ENCODE peak calls at places on chromosome 12, in ten cellular contexts. V, O, U, A, I, X, G, P, C and J are unnamed samples.

GRCh38 chr12:114245555-114245954 is 160.4 kb downstream of the TBX5 start:
- DNase-seq in G (no peak), I (no peak), A (peak), U (no peak), P (no peak), V (no peak), C (no peak), O (no peak), X (no peak), J (no peak)

GRCh38 chr12:47079365-47079893 is at the start of gene PCED1B:
- DNase-seq in C (peak), O (peak), A (peak), X (peak), V (peak), G (peak), U (peak), I (peak), P (peak), J (peak)

GRCh38 chr12:78530065-78530765 is 334.4 kb upstream of the SYT1 start:
- DNase-seq in X (no peak), A (peak), V (no peak), G (no peak), P (no peak), O (no peak), U (no peak), I (no peak), C (peak), J (no peak)

GRCh38 chr12:12432373-12432772 is 75.5 kb downstream of the BORCS5 start:
- DNase-seq in V (no peak), A (peak), P (no peak), C (peak), G (no peak), I (no peak), O (no peak), U (no peak), X (no peak), J (no peak)

GRCh38 chr12:106861984-106862894 is 87.8 kb downstream of the RIC8B start:
- DNase-seq in X (no peak), U (no peak), A (peak), G (no peak), V (no peak), I (no peak), C (peak), P (no peak), O (no peak), J (no peak)

GRCh38 chr12:130438243-130438620 is 100.5 kb downstream of the PIWIL1 start:
- DNase-seq in X (no peak), A (no peak), I (no peak), U (no peak), V (no peak), P (no peak), G (no peak), C (no peak), O (peak), J (no peak)

GRCh38 chr12:109706747-109707469 is 6.7 kb upstream of the FAM222A start:
- DNase-seq in O (no peak), V (no peak), U (no peak), G (peak), A (no peak), P (no peak), X (no peak), I (no peak), C (no peak), J (no peak)

GRCh38 chr12:14774074-14774943 is 29.0 kb downstream of the WBP11 start:
- DNase-seq in U (peak), I (peak), V (peak), G (peak), P (peak), X (peak), A (peak), O (peak), C (peak), J (peak)

GRCh38 chr12:85179680-85180300 is 100.2 kb upstream of the ALX1 start:
- DNase-seq in G (no peak), I (no peak), U (no peak), A (peak), C (peak), P (no peak), V (no peak), X (no peak), O (no peak), J (no peak)

GRCh38 chr12:122366685-122367475 is 55.6 kb downstream of the CLIP1 start:
- DNase-seq in O (no peak), I (no peak), V (no peak), A (peak), P (no peak), G (no peak), U (peak), C (peak), X (peak), J (peak)

GRCh38 chr12:55955800-55956508 is 9.9 kb downstream of the PMEL start:
- DNase-seq in X (no peak), A (peak), U (no peak), I (no peak), O (no peak), C (peak), G (peak), V (no peak), P (no peak), J (peak)

GRCh38 chr12:75814856-75815754 is 216.5 kb downstream of the PHLDA1 start:
- DNase-seq in V (peak), P (no peak), O (no peak), X (no peak), A (peak), G (no peak), C (peak), I (no peak), U (no peak), J (no peak)

GRCh38 chr12:48826209-48826855 is 8.0 kb downstream of the CACNB3 start:
- DNase-seq in A (no peak), C (no peak), G (no peak), V (no peak), U (no peak), X (no peak), P (no peak), I (no peak), O (no peak), J (no peak)

GRCh38 chr12:52044284-52044983 is 6.8 kb upstream of the NR4A1 start:
- DNase-seq in V (no peak), I (no peak), G (no peak), P (no peak), U (peak), C (no peak), O (peak), X (peak), A (peak), J (no peak)

GRCh38 chr12:2161478-2161877 is 108.7 kb downstream of the CACNA1C start:
- DNase-seq in A (no peak), I (no peak), U (no peak), C (no peak), P (no peak), O (peak), X (peak), G (peak), V (no peak), J (no peak)

GRCh38 chr12:56670836-56671235 is 17.2 kb downstream of the PTGES3 start:
- DNase-seq in P (no peak), V (no peak), C (no peak), U (no peak), A (no peak), O (peak), G (no peak), I (no peak), X (no peak), J (no peak)

GRCh38 chr12:26309646-26310045 is 114.3 kb downstream of the SSPN start:
- DNase-seq in A (no peak), X (no peak), U (no peak), C (no peak), I (no peak), V (no peak), G (no peak), P (no peak), O (no peak), J (no peak)

GRCh38 chr12:47534695-47535094 is 171.1 kb downstream of the RPAP3 start:
- DNase-seq in G (no peak), V (no peak), X (no peak), P (no peak), A (peak), I (no peak), O (no peak), U (no peak), C (no peak), J (no peak)

GRCh38 chr12:115233891-115234543 is 550.0 kb upstream of the TBX3 start:
- DNase-seq in C (no peak), O (no peak), I (no peak), A (peak), U (no peak), X (no peak), G (no peak), P (no peak), V (no peak), J (no peak)

GRCh38 chr12:115660211-115660805 is 617.2 kb downstream of the MED13L start:
- DNase-seq in A (peak), G (peak), O (no peak), I (no peak), U (no peak), C (no peak), V (no peak), X (no peak), P (no peak), J (no peak)

GRCh38 chr12:28313631-28314030 is 123.4 kb downstream of the CCDC91 start:
- DNase-seq in P (no peak), O (no peak), G (no peak), X (no peak), V (no peak), U (no peak), C (no peak), A (peak), I (no peak), J (no peak)

GRCh38 chr12:561908-562593 is 101.2 kb downstream of the NINJ2 start:
- DNase-seq in O (peak), C (no peak), I (no peak), A (no peak), P (peak), X (no peak), V (no peak), U (peak), G (no peak), J (no peak)

GRCh38 chr12:57435288-57435687 is 704 bp downstream of the INHBC start:
- DNase-seq in I (no peak), X (no peak), A (no peak), C (no peak), V (no peak), G (no peak), U (no peak), O (no peak), P (no peak), J (no peak)

GRCh38 chr12:5442251-5443006 is 10.5 kb downstream of the NTF3 start:
- DNase-seq in I (no peak), X (no peak), O (no peak), U (no peak), P (no peak), A (peak), V (no peak), C (peak), G (no peak), J (no peak)

DNA sequence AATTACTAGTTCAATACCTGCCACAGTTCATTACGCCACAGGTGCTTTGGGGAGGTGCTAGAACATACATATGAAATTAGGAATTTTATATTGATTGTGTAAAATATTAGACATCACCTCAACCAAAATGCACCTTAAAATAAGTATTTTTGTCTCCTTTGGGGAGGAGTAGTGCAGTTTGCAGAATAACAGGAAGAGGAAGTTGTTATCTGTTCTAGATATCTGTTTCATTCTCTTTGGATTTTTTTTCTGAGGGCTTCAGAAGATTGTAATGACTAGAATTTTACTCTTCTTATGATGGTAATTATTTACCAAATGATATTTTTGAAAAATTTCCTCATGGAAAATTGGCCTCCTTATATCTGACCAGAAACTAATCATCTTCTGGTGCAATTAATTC is 9.9 kb upstream of the GYS2 start:
- DNase-seq in C (no peak), O (no peak), A (no peak), V (no peak), U (no peak), X (no peak), P (no peak), I (no peak), G (no peak), J (no peak)
- TF ChIP-seq CTCF in C (no peak), O (no peak), A (no peak), V (no peak), U (no peak), X (no peak), P (no peak), I (no peak), G (no peak), J (no peak)

GRCh38 chr12:125552223-125552747 is 487.1 kb downstream of the AACS start:
- DNase-seq in O (no peak), U (no peak), G (no peak), V (no peak), I (no peak), C (no peak), X (no peak), A (no peak), P (no peak), J (no peak)

GRCh38 chr12:125544979-125545378 is 479.7 kb downstream of the AACS start:
- DNase-seq in V (no peak), U (no peak), X (no peak), O (no peak), A (peak), C (no peak), P (no peak), G (no peak), I (no peak), J (no peak)

GRCh38 chr12:125549171-125549570 is 483.9 kb downstream of the AACS start:
- DNase-seq in I (no peak), V (no peak), G (no peak), O (no peak), X (no peak), P (no peak), U (no peak), C (no peak), A (no peak), J (no peak)

GRCh38 chr12:125549836-125550235 is 484.6 kb downstream of the AACS start:
- DNase-seq in O (no peak), X (no peak), P (no peak), I (no peak), G (no peak), U (no peak), A (no peak), V (no peak), C (peak), J (peak)
- TF ChIP-seq CTCF in O (no peak), X (no peak), P (peak), I (peak), G (no peak), U (no peak), A (peak), V (peak), C (no peak), J (peak)

GRCh38 chr12:70842136-70842535 is 78.4 kb downstream of the PTPRR start:
- DNase-seq in C (no peak), O (no peak), A (peak), V (no peak), G (no peak), U (no peak), P (no peak), X (no peak), I (no peak), J (no peak)

GRCh38 chr12:70840966-70841365 is 79.6 kb downstream of the PTPRR start:
- DNase-seq in V (no peak), G (no peak), P (no peak), A (peak), C (no peak), I (no peak), O (no peak), U (no peak), X (no peak), J (no peak)

GRCh38 chr12:70842942-70843341 is 77.6 kb downstream of the PTPRR start:
- DNase-seq in I (no peak), U (no peak), A (no peak), P (no peak), G (no peak), X (no peak), O (no peak), C (no peak), V (no peak), J (no peak)

GRCh38 chr12:70837026-70837425 is 83.5 kb downstream of the PTPRR start:
- DNase-seq in A (peak), V (no peak), C (no peak), O (no peak), P (no peak), U (no peak), X (no peak), G (no peak), I (no peak), J (no peak)

GRCh38 chr12:70839544-70839943 is 81.0 kb downstream of the PTPRR start:
- DNase-seq in C (no peak), X (no peak), U (no peak), O (no peak), A (no peak), V (no peak), P (no peak), G (no peak), I (no peak), J (no peak)
- TF ChIP-seq CTCF in C (no peak), X (no peak), U (no peak), O (no peak), A (no peak), V (no peak), P (no peak), G (no peak), I (no peak), J (no peak)

GRCh38 chr12:124466200-124467128 is 100.9 kb downstream of the NCOR2 start:
- DNase-seq in G (peak), U (peak), C (peak), A (no peak), I (peak), X (no peak), V (peak), P (peak), O (peak), J (no peak)
- TF ChIP-seq CTCF in G (no peak), U (no peak), C (no peak), A (no peak), I (peak), X (no peak), V (peak), P (peak), O (no peak), J (no peak)

DNA sequence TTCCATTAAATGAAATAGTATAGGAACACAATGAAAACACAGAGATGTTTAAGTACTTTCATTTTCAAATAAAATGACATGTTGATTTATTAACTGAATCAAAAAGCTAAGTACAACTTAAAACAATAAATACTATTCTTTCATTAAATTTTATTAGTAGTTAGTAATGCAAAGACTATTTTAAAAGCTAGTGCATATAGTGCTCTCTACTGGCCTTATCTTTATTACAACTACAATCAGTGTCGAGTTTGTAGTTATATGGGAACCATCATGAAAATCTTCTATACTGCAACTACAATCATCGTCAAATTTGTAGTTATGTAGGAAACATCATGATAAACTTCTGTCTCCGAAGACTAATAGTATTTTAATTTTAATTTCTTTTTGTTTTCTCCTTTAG is 8.9 kb upstream of the LIN7A start:
- DNase-seq in X (no peak), P (no peak), I (no peak), C (no peak), U (no peak), O (no peak), G (no peak), V (no peak), A (peak), J (no peak)
- TF ChIP-seq CTCF in X (no peak), P (no peak), I (peak), C (no peak), U (no peak), O (no peak), G (no peak), V (peak), A (no peak), J (no peak)

GRCh38 chr12:6925543-6926279 is 2.0 kb upstream of the ATN1 start:
- DNase-seq in A (peak), V (no peak), O (peak), C (peak), P (no peak), X (peak), I (no peak), G (peak), U (peak), J (peak)
- TF ChIP-seq CTCF in A (no peak), V (no peak), O (peak), C (no peak), P (peak), X (peak), I (no peak), G (no peak), U (no peak), J (no peak)

GRCh38 chr12:4115570-4115969 is 158.0 kb upstream of the CCND2 start:
- DNase-seq in G (peak), V (no peak), C (no peak), I (no peak), X (no peak), A (no peak), U (no peak), O (no peak), P (no peak), J (no peak)
- TF ChIP-seq CTCF in G (no peak), V (no peak), C (no peak), I (no peak), X (no peak), A (no peak), U (no peak), O (no peak), P (no peak), J (no peak)

DNA sequence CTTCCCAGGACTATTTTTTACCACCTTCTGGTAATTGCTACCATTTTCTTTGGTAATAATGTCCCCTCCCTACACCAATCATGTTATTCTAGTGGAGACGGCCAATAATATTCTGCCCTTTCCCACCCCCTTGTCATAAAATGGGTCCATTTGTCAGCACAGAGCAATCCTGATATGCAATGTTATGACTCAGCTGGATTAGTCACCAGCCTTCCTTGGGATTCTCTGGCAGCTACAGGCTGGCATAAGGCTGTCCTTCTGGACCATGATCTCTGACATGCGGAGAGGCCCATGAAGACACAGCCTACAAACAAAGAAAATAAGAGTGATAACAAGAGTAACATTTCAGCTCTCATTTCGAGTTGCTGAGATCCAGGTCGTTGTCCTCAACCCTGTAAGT is 222.0 kb upstream of the CPNE8 start:
- DNase-seq in U (no peak), A (no peak), O (no peak), P (no peak), X (no peak), V (no peak), I (no peak), G (no peak), C (peak), J (no peak)
- TF ChIP-seq CTCF in U (no peak), A (no peak), O (no peak), P (no peak), X (no peak), V (no peak), I (no peak), G (no peak), C (no peak), J (no peak)

DNA sequence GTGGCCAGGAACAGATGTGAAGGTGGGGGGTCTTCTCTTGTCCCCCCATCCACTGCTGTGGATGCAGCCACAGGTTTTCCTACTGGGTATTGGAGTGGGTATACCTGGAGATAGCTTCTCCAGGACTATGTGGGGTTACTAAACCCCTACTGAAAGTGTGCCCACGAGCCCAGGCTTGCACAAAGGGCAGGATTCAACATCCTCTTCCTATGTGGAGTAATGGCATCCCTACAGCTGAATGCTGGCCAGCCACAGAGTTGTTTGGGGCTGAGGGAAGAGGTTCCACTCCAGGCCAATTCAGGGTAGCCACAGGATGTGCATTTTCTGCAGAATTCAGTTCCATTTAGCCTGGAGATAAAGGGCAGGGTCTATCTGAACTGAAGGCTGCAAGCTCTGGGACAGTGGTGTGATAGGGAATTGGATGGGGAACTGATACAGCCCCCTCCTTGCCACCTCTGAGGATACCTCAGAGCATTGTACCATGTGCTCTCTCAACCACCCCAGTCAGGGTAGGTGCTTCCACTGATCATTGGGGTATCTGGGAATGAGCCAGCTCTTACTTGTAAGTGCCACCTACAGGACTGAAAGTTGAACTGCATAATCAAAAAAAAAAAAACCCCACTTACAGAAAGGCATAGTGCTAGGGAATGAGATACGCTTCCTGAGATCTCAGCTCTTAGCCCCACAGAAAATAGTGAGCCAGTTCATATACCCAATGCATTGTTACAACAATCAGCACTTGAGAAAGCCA is 187.1 kb downstream of the KITLG start:
- DNase-seq in I (peak), A (peak), V (peak), U (no peak), C (peak), G (no peak), X (no peak), P (no peak), O (no peak), J (no peak)
- TF ChIP-seq CTCF in I (peak), A (peak), V (no peak), U (peak), C (peak), G (no peak), X (no peak), P (no peak), O (no peak), J (peak)